ENCODE peak calls at places on chromosomes 13 and 19, in ten cellular contexts. Z is sigmoid colon, Y is pancreas, C is BE2C, A is cardiac muscle cell, S is Peyer's patch, O is MM.1S, W is left ventricle myocardium inferior, L is uterus, U is neural progenitor cell. G is an unnamed sample. For H3K4me1 and H3K36me3, the result is how much of the 10 kb centered on the place peaks cover.

GRCh38 chr13:31896427-31896826 is 135.1 kb upstream of the FRY start:
- DNase-seq in O (peak), C (peak), S (no peak), U (peak), A (no peak), Y (no peak), W (peak), L (no peak), Z (no peak), G (no peak)

GRCh38 chr19:48203227-48203793 is 32.8 kb downstream of the ZSWIM9 start:
- DNase-seq in W (no peak), Y (no peak), C (no peak), L (no peak), O (peak), Z (no peak), A (no peak), U (no peak), S (no peak), G (no peak)

GRCh38 chr19:18745012-18745735 is 45.9 kb downstream of the COMP start:
- DNase-seq in L (peak), S (no peak), W (no peak), Z (no peak), A (no peak), O (no peak), C (peak), Y (no peak), U (peak), G (peak)

GRCh38 chr19:53659292-53659691 is 27.5 kb downstream of the DPRX start:
- DNase-seq in W (no peak), A (peak), U (peak), Z (no peak), Y (no peak), S (no peak), L (no peak), C (no peak), O (no peak), G (peak)

GRCh38 chr19:39194832-39195542 is 1.8 kb upstream of the NCCRP1 start:
- DNase-seq in S (no peak), Z (no peak), C (no peak), U (peak), Y (no peak), W (no peak), O (no peak), A (peak), L (no peak), G (no peak)

GRCh38 chr13:92681239-92681638 is 545.4 kb upstream of the GPC6 start:
- DNase-seq in O (no peak), S (no peak), W (no peak), A (no peak), L (no peak), U (no peak), Z (no peak), Y (no peak), C (no peak), G (peak)

GRCh38 chr13:106612688-106613087 is 44.8 kb upstream of the ARGLU1 start:
- DNase-seq in U (no peak), Y (no peak), C (peak), O (no peak), L (peak), W (peak), A (peak), Z (peak), S (peak), G (no peak)

GRCh38 chr13:42876810-42877550 is 95.6 kb downstream of the FAM216B start:
- DNase-seq in C (no peak), W (no peak), L (no peak), Y (no peak), U (no peak), O (no peak), S (no peak), A (no peak), Z (no peak), G (no peak)

GRCh38 chr13:97766749-97767148 is 186.7 kb upstream of the IPO5 start:
- DNase-seq in C (no peak), W (no peak), O (no peak), Z (no peak), A (no peak), L (no peak), Y (no peak), U (no peak), S (no peak), G (no peak)

GRCh38 chr19:32498641-32499200 is 82.3 kb upstream of the PDCD5 start:
- DNase-seq in O (no peak), Z (no peak), L (no peak), W (no peak), S (no peak), U (no peak), C (no peak), Y (no peak), A (no peak), G (no peak)

GRCh38 chr13:32206097-32206740 is 108.9 kb downstream of the ZAR1L start:
- DNase-seq in A (no peak), Z (no peak), Y (no peak), C (no peak), U (no peak), W (no peak), O (no peak), S (no peak), L (no peak), G (no peak)

GRCh38 chr13:48232420-48233096 is 448 bp upstream of the ITM2B start:
- DNase-seq in Z (peak), U (peak), W (no peak), O (no peak), Y (no peak), L (peak), S (peak), A (no peak), C (no peak), G (peak)

GRCh38 chr19:29422686-29423085 is 103.1 kb upstream of the VSTM2B start:
- DNase-seq in Z (no peak), A (no peak), S (no peak), Y (no peak), W (no peak), O (no peak), C (no peak), U (no peak), L (no peak), G (no peak)

GRCh38 chr19:18294467-18294864 is 13.0 kb upstream of the JUND start:
- DNase-seq in U (peak), L (no peak), O (peak), Z (no peak), Y (no peak), W (no peak), S (peak), C (peak), A (no peak), G (peak)

GRCh38 chr19:35017507-35017906 is 12.8 kb upstream of the SCN1B start:
- DNase-seq in Y (no peak), A (no peak), S (no peak), W (no peak), L (no peak), C (no peak), O (no peak), Z (peak), U (no peak), G (no peak)

GRCh38 chr19:4042064-4042730 is 24.5 kb downstream of the ZBTB7A start:
- DNase-seq in U (no peak), Y (no peak), O (no peak), S (no peak), A (no peak), W (no peak), L (no peak), Z (no peak), C (peak), G (no peak)

GRCh38 chr13:50912851-50913250 is 3.3 kb downstream of the RNASEH2B start:
- DNase-seq in O (no peak), S (no peak), Y (no peak), W (no peak), A (no peak), C (no peak), L (no peak), U (no peak), Z (no peak), G (no peak)

GRCh38 chr13:23790591-23791170 is 98.5 kb downstream of the MIPEP start:
- DNase-seq in U (no peak), L (no peak), S (no peak), Z (no peak), C (no peak), W (no peak), Y (no peak), A (no peak), O (no peak), G (no peak)

GRCh38 chr19:39236527-39236926 is 8.3 kb downstream of the IFNL3 start:
- DNase-seq in A (no peak), U (no peak), W (no peak), C (no peak), L (no peak), O (no peak), S (peak), Z (no peak), Y (no peak), G (no peak)

GRCh38 chr19:13100031-13100588 is 2.5 kb downstream of the LYL1 start:
- DNase-seq in Z (no peak), U (no peak), S (peak), Y (no peak), A (no peak), O (no peak), W (no peak), L (no peak), C (no peak), G (no peak)

GRCh38 chr19:56608274-56608964 is 13.3 kb downstream of the ZNF71 start:
- DNase-seq in Z (no peak), L (no peak), Y (no peak), A (no peak), O (no peak), C (no peak), U (no peak), W (no peak), S (no peak), G (no peak)

GRCh38 chr13:43608400-43609137 is 178.2 kb downstream of the ENOX1 start:
- DNase-seq in U (no peak), A (no peak), W (no peak), Y (no peak), O (no peak), Z (no peak), S (no peak), L (no peak), C (no peak), G (no peak)

GRCh38 chr13:32426191-32426980 is 1.5 kb downstream of the N4BP2L1 start:
- DNase-seq in U (no peak), L (no peak), C (no peak), W (no peak), S (peak), Y (no peak), A (no peak), Z (no peak), O (peak), G (peak)

GRCh38 chr13:50299546-50300249 is 284.5 kb downstream of the KCNRG start:
- DNase-seq in Z (no peak), A (no peak), S (no peak), L (no peak), O (no peak), U (no peak), Y (no peak), W (no peak), C (no peak), G (no peak)

GRCh38 chr13:113319371-113319770 is 22.3 kb downstream of the LAMP1 start:
- DNase-seq in Y (no peak), S (no peak), Z (no peak), L (no peak), W (no peak), U (no peak), O (no peak), C (no peak), A (no peak), G (no peak)

GRCh38 chr13:54775501-54776191 is 1747.0 kb downstream of the OLFM4 start:
- DNase-seq in Z (no peak), L (no peak), Y (no peak), O (no peak), W (no peak), A (no peak), C (no peak), U (no peak), S (no peak), G (no peak)

GRCh38 chr13:108835082-108835481 is 205.7 kb downstream of the MYO16 start:
- DNase-seq in S (no peak), U (no peak), C (no peak), W (no peak), Z (no peak), A (no peak), L (no peak), O (no peak), Y (no peak), G (no peak)

GRCh38 chr19:13784731-13785452 is 10.4 kb upstream of the ZSWIM4 start:
- DNase-seq in W (peak), L (peak), S (peak), Y (peak), U (peak), C (peak), O (peak), A (peak), Z (peak), G (peak)

GRCh38 chr13:113639661-113640262 is 18.2 kb downstream of the ATP4B start:
- DNase-seq in Z (peak), U (no peak), A (no peak), C (peak), L (peak), Y (peak), S (peak), W (peak), O (no peak), G (peak)

GRCh38 chr13:92315265-92315664 is 911.3 kb upstream of the GPC6 start:
- DNase-seq in Y (no peak), L (no peak), A (no peak), C (no peak), Z (no peak), U (no peak), O (peak), W (no peak), S (no peak), G (no peak)

GRCh38 chr19:10552596-10553053 is 8.9 kb downstream of the ATG4D start:
- DNase-seq in Z (no peak), O (no peak), S (peak), U (no peak), C (peak), W (no peak), L (no peak), Y (no peak), A (no peak), G (peak)
- H3K4me1 ChIP-seq in Z (under half), O (under half), S (under half), U (under half), C (under half), W (under half), L (under half), Y (under half), A (under half), G (under half)

GRCh38 chr19:5775668-5776309 is 8.8 kb downstream of the PRR22 start:
- DNase-seq in C (no peak), Z (no peak), L (no peak), O (no peak), A (no peak), Y (no peak), W (no peak), S (no peak), U (no peak), G (no peak)

GRCh38 chr19:5774921-5775320 is 9.6 kb downstream of the PRR22 start:
- DNase-seq in S (no peak), U (no peak), W (no peak), Y (no peak), Z (no peak), L (no peak), C (no peak), A (no peak), O (no peak), G (no peak)

GRCh38 chr19:5782322-5782721 is 2.2 kb downstream of the PRR22 start:
- DNase-seq in O (no peak), Z (no peak), L (no peak), U (no peak), W (no peak), A (no peak), C (no peak), Y (no peak), S (no peak), G (no peak)

GRCh38 chr19:5782945-5783919 is 1.3 kb downstream of the PRR22 start:
- DNase-seq in A (no peak), Y (no peak), O (no peak), L (no peak), U (no peak), W (no peak), C (no peak), Z (peak), S (no peak), G (no peak)

DNA sequence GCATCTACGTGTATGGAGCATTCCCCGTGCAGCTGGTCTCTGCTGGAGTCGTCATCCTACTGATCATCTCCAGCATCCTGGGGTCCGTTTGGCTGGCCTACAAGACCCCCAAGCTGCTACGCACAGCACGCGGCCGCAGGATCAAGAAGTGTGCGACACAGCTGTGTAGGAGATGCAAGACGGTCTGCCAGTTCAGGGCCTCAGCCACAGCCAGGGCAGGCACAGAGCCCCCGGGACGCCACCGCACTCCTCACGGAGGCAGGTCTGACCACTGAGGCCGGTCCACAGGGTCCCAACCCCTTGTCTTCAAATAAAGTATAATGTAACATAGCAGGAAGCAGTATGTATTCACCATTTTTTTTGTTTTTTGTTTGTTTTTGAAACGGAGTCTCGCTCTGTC is 6.1 kb downstream of the PRR22 start:
- DNase-seq in Y (no peak), A (no peak), C (no peak), Z (no peak), U (no peak), O (no peak), L (no peak), S (no peak), W (no peak), G (no peak)
- H3K36me3 ChIP-seq in Y (under half), A (under half), C (under half), Z (under half), U (under half), O (under half), L (under half), S (under half), W (under half), G (under half)

DNA sequence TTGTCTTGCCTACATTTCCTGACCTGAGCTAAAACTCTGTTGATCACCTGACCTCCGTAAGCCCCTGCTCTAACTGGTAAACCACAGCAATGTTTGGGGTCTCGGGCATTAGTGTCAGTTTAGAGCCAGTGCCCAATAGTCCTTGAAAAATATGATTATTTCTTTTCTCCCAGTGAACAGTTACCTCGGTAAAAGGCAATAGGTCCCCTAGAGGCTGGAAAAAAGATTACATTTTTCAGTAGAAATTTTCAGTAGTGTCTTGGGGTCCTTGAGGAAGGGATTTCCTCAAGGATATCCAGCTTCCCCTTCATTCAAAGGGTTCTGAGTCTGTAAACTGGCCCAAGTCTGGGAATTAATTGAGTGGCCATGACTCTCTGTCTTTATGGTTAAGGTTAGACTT is 177.5 kb downstream of the SLC7A1 start:
- DNase-seq in Z (no peak), Y (no peak), W (no peak), O (no peak), U (no peak), A (no peak), L (no peak), C (no peak), S (no peak), G (no peak)
- TF ChIP-seq CTCF in Z (no peak), Y (no peak), W (no peak), O (no peak), U (peak), A (no peak), L (no peak), C (peak), S (no peak), G (peak)

GRCh38 chr19:46615966-46616365 is 8.9 kb downstream of the PTGIR start:
- DNase-seq in Z (no peak), W (peak), U (no peak), O (no peak), C (peak), Y (no peak), L (no peak), A (no peak), S (no peak), G (no peak)

GRCh38 chr19:46614114-46614701 is 10.7 kb downstream of the PTGIR start:
- DNase-seq in Z (peak), S (peak), U (peak), C (peak), Y (peak), A (peak), L (peak), O (peak), W (peak), G (peak)

GRCh38 chr19:46610851-46611770 is 10.0 kb downstream of the CALM3 start:
- DNase-seq in Y (no peak), C (no peak), U (no peak), O (peak), Z (peak), A (no peak), S (peak), L (no peak), W (peak), G (no peak)

GRCh38 chr19:46611791-46612190 is 10.7 kb downstream of the CALM3 start:
- DNase-seq in C (no peak), W (peak), S (peak), U (no peak), L (no peak), A (no peak), O (no peak), Y (no peak), Z (peak), G (peak)

DNA sequence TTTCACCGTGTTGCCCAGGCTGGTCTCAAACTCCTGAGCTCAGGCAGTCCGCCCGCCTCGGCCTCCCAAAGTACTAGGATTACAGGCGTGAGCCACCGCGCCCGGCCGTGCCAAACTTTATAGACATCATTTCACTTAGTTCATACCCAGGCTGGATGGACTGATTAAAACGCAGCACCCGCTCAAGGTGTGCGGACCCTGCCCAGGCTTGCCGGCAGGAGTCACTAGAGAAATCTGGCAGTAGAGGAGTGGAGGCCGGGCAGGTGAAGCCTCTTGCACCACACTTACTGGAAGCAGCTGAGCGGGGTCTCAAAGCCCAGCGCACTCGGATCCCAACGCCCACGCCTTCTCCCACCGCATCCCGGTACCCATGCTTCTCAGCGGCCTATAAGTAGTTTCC is 11.4 kb downstream of the PTGIR start:
- DNase-seq in Y (peak), S (no peak), Z (peak), L (no peak), C (no peak), W (peak), A (no peak), O (no peak), U (no peak), G (peak)
- H3K4me1 ChIP-seq in Y (under half), S (under half), Z (under half), L (under half), C (under half), W (under half), A (under half), O (under half), U (under half), G (under half)